ENCODE peak calls at places on chromosome 6, in four cellular contexts. Q is GM12891, F is stomach, U is body of pancreas. D is an unnamed sample.

GRCh38 chr6:98821739-98822405 is 12.5 kb upstream of the POU3F2 start:
- DNase-seq in Q (no peak), F (no peak), U (no peak), D (no peak)

GRCh38 chr6:78746457-78746856 is 120.9 kb upstream of the IRAK1BP1 start:
- DNase-seq in Q (no peak), F (no peak), U (no peak), D (no peak)

GRCh38 chr6:2793491-2794151 is 28.4 kb downstream of the WRNIP1 start:
- DNase-seq in Q (no peak), F (peak), U (no peak), D (no peak)

GRCh38 chr6:31356216-31356945 is 598 bp downstream of the HLA-B start:
- DNase-seq in Q (no peak), F (peak), U (peak), D (no peak)

GRCh38 chr6:13524801-13525508 is 37.6 kb upstream of the GFOD1 start:
- DNase-seq in Q (no peak), F (no peak), U (no peak), D (no peak)

GRCh38 chr6:33993091-33993490 is 152.8 kb downstream of the GRM4 start:
- DNase-seq in Q (no peak), F (peak), U (peak), D (no peak)

GRCh38 chr6:27871919-27872633 is 40.1 kb downstream of the OR2B2 start:
- DNase-seq in Q (peak), F (peak), U (peak), D (no peak)

GRCh38 chr6:20034408-20034769 is 177.9 kb downstream of the MBOAT1 start:
- DNase-seq in Q (no peak), F (no peak), U (no peak), D (no peak)

GRCh38 chr6:5695260-5696245 is 311.2 kb downstream of the NRN1 start:
- DNase-seq in Q (no peak), F (no peak), U (no peak), D (no peak)

GRCh38 chr6:148747493-148748160 is 797 bp downstream of the UST start:
- DNase-seq in Q (no peak), F (peak), U (peak), D (no peak)

GRCh38 chr6:90197854-90198496 is 98.7 kb downstream of the BACH2 start:
- DNase-seq in Q (no peak), F (no peak), U (peak), D (peak)

GRCh38 chr6:138523347-138524210 is 24.3 kb upstream of the NHSL1 start:
- DNase-seq in Q (no peak), F (no peak), U (no peak), D (no peak)

GRCh38 chr6:144477396-144477795 is 192.3 kb downstream of the UTRN start:
- DNase-seq in Q (no peak), F (no peak), U (no peak), D (no peak)

GRCh38 chr6:139431602-139431956 is 57.1 kb upstream of the CITED2 start:
- DNase-seq in Q (no peak), F (no peak), U (no peak), D (no peak)

GRCh38 chr6:12014027-12014872 is 2.1 kb downstream of the HIVEP1 start:
- DNase-seq in Q (no peak), F (no peak), U (no peak), D (no peak)

DNA sequence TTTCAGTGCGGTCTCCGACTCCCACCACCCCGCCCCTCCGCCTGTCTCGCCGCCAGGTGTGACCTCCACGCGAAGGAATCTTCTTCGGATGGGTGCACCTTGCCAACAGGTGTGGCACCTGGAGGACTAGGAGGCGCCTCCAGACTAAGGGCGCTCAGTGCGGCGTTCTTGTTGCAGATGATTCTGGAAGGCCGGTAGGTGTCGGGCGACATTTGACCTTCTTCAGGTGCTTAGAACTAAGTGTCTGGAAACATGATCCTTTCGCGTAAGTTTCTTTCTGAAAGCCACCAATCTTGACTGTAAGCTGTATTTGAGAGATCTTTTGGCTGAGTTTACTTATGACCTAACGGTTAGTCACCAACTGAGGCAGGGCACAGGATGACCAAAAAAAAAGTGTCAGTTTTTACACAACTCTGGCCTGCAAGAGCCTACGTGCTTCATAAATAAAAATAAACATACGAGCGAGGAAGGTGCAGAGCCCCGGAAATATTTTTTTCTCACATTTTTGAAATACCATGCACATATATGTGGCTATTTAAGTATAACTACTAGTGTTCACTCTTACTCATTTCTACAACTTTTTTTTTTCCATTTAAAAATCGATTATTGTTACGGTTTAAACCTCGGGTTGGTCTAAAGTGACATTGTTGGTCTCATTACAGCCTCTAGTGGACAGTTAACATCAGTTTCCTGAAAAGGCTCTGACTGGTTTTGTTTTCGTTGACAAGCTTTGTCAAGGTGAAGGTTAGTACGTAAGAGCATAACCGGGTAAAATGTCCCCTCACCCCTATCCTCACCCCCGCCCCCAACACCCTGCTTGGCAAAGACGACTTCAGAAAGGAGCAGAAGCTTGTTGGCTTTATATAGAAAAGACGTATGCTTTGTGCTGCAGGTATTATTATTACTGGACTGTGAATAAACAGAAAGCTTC is 1.6 kb upstream of the ATXN1 start:
- DNase-seq in Q (peak), F (peak), U (peak), D (peak)
- TF ChIP-seq POLR2A in Q (no peak), F (no peak), U (no peak), D (no peak)

GRCh38 chr6:35686873-35687557 is 1.7 kb downstream of the FKBP5 start:
- DNase-seq in Q (no peak), F (no peak), U (no peak), D (no peak)

GRCh38 chr6:35681298-35681697 is 7.4 kb downstream of the FKBP5 start:
- DNase-seq in Q (no peak), F (no peak), U (no peak), D (no peak)

GRCh38 chr6:35686441-35686840 is 2.3 kb downstream of the FKBP5 start:
- DNase-seq in Q (no peak), F (no peak), U (no peak), D (no peak)

GRCh38 chr6:35679399-35679798 is 9.3 kb downstream of the FKBP5 start:
- DNase-seq in Q (no peak), F (no peak), U (no peak), D (no peak)

GRCh38 chr6:35683267-35683666 is 5.4 kb downstream of the FKBP5 start:
- DNase-seq in Q (no peak), F (no peak), U (no peak), D (no peak)
- TF ChIP-seq POLR2A in Q (no peak), F (no peak), U (no peak), D (no peak)

GRCh38 chr6:35829306-35829705 is 24.2 kb downstream of the LHFPL5 start:
- DNase-seq in Q (no peak), F (no peak), U (no peak), D (no peak)

GRCh38 chr6:35833534-35833933 is 28.4 kb downstream of the LHFPL5 start:
- DNase-seq in Q (no peak), F (no peak), U (no peak), D (peak)

DNA sequence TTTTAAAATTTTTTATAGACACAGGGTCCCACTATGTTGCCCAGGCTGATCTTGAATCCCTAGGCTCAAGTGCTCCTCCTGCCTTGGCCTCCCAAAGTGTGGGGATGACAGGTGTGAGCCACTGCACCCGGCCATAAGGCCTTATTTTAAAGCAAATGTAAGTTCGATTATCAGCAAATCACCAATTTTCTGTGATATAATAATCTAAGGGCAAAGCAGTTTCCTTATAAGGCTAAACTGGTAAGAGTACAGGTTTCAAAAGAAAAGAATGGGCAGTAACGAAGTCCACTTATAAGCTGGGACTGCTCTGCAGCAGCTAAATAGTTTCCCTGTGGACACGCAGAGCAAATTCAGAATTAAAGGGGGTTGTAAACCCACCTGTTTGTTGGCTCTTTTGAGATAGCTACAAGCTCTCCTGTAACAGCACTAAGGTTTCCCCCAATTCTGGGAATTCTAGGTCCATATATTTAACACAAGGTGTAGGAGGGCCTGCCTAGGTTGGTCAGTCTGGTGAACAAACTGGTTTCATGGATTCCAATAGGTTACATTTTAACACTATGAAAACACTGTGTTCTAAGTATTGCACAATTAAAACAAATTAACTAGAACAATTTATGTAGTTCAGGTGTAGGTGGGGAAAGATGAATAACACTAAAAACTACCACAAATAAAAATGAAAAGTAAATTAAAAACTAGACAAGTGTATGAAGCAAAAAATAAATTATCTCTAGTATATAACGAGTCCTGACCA is 26.3 kb downstream of the LHFPL5 start:
- DNase-seq in Q (no peak), F (no peak), U (no peak), D (peak)
- TF ChIP-seq POLR2A in Q (no peak), F (no peak), U (no peak), D (no peak)

DNA sequence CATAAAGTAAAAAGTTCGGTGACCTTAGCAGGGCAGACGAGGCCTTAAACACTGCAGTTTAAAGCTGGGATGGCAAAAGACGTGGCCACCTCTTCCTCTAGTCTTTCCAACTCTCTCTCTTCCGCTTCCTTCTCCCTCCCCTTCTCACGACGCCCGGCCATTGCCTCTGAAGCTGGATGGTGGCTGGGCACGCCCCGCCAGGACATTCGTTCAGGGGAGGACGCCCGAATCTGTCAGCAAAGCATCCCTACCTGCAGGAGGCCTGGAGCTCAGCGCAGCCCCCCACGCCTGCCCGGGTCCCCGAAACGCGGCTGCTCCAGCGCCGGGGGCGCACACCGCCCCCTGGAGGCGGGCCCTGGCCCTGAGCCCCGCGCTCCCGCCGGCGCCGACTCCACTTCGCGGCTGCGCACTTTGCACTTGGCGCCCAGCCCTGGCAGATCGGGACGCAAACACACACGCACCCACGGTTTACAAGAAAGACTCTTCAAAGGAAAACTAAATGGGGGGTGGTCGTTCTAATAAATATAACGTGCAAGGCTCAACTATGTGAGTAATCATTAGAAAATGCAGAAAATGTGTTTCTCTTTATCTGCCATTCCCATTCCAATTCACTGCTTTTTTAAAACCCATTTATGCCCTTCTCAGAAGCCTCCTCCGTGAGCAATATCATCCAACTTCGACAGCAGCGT is 54.7 kb upstream of the FOXC1 start:
- DNase-seq in Q (peak), F (peak), U (peak), D (no peak)
- TF ChIP-seq POLR2A in Q (no peak), F (no peak), U (peak), D (no peak)

GRCh38 chr6:160991411-160992322 is at the start of gene MAP3K4:
- DNase-seq in Q (peak), F (peak), U (peak), D (peak)
- TF ChIP-seq POLR2A in Q (no peak), F (no peak), U (peak), D (peak)

GRCh38 chr6:111483736-111484654 is 977 bp upstream of the REV3L start:
- DNase-seq in Q (peak), F (peak), U (peak), D (peak)

GRCh38 chr6:111482236-111482958 is 621 bp downstream of the REV3L start:
- DNase-seq in Q (no peak), F (peak), U (peak), D (no peak)

GRCh38 chr6:111481836-111482235 is 1.2 kb downstream of the REV3L start:
- DNase-seq in Q (no peak), F (no peak), U (no peak), D (peak)

GRCh38 chr6:111484655-111484974 is 1.6 kb upstream of the REV3L start:
- DNase-seq in Q (no peak), F (no peak), U (no peak), D (peak)

DNA sequence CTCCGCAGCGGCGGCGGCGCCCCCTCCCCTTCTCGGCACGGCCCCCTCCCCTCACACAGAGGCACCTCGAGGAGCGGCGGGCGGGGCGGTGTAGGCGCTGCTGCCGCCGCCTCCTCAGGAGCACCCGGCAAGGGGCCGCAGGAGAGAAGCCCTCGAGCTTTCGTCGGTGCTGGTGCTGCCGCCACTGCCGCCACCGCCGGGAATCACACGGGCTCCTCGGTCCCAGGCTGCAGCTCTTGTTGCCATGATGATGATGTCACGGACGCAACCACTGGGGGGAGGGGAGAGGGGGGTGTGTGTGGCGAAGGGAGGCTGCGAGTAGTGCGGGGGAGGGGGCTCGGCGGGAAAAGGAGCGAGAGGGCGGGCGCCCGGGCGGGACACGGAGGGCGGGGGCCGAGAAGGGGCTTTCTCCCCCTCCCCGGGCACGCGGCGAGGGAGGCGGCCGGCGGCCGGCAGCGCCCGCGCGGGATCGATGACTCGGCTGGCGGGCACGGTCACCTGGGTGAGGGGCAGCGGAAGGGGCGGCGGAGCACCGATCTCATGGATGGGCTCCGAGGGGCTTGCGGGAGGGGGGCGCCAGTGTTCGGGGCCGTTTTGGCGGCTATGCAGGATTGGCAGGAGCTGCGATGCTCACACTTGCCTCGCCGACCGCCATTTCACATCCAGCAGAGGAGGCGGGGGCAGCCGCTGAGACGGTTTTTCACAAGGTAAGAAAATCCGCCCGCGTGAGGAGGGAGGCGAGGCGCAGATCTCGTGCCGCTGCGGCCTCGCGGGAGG is at the start of gene REV3L:
- DNase-seq in Q (peak), F (peak), U (peak), D (peak)
- TF ChIP-seq POLR2A in Q (peak), F (peak), U (peak), D (peak)

DNA sequence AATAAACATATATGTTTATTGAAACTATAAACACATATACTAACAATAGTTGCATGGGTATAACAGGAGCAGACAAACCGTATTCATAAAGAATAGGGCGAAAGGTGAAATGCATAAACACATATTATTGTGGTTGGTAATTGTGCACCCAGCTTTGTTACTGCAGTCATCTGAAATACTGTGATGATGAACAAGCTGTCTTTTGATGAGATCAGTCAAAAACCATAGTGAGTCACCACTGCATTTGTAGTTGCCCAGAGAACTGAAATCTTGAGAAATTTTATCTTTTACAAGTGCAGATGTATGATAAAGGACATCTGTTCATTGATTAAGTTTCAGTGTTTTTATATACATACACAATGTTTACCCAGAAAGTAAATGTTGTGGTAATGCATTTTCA is 133.7 kb downstream of the MYO6 start:
- DNase-seq in Q (no peak), F (no peak), U (no peak), D (no peak)
- TF ChIP-seq POLR2A in Q (no peak), F (no peak), U (no peak), D (no peak)

GRCh38 chr6:149864578-149865535 is 698 bp upstream of the LRP11 start:
- DNase-seq in Q (peak), F (peak), U (peak), D (peak)

GRCh38 chr6:149862901-149863595 is 1.1 kb downstream of the LRP11 start:
- DNase-seq in Q (peak), F (peak), U (peak), D (peak)

GRCh38 chr6:149861603-149862423 is 2.3 kb downstream of the LRP11 start:
- DNase-seq in Q (no peak), F (no peak), U (no peak), D (no peak)

GRCh38 chr6:149863596-149863845 is 638 bp downstream of the LRP11 start:
- DNase-seq in Q (no peak), F (no peak), U (no peak), D (no peak)

DNA sequence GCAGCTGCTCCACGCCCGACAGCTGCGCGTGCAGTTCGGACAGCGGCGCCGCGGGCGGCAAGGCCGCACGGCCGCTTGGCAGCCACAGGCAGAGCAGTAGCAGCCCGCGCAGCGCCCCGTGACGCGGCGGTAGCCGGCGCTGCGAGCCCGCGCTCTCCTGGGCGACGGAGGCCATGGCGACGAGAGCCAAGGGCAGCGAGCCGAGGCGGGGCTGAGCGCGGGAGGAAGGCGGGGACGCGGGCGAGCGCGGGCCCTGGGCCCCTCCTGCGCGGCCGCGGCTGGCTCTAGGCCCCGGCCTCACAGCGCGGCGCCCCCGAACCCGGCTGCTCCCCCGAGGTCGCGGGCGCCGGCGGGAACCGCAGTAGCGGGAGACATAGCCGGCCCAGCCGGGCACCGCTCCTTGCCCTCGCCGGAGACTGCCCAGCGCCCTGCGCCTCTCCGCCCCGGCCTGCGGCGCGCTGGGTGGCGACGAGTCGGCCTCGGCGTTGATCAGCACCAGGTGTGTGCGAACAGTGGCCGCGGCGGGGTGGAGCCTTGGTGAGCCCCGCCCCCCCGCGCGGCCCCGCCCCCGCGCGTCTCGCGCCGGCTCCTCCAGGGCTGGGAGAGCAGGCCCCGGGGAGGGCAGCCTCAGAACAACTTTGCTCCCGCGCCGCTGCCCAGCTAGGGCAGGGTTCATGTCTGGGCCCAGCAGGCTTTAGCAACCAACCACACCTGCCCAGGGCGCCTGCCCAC is at the start of gene LRP11:
- DNase-seq in Q (peak), F (peak), U (peak), D (peak)
- TF ChIP-seq POLR2A in Q (no peak), F (no peak), U (peak), D (peak)

D was measured in HepG2.